ENCODE peak calls at places on chromosomes 6 and 20, in eight cellular contexts. U is body of pancreas, E is IMR-90, B is K562, M is stomach, S is testis, R is ovary, I is adrenal gland. H is an unnamed sample. For H3K27me3, the result is how much of the 10 kb centered on the place peaks cover.

GRCh38 chr6:30839666-30840065 is 44.7 kb upstream of the DDR1 start:
- DNase-seq in U (no peak), E (no peak), B (no peak), M (no peak), S (no peak), R (no peak), I (no peak), H (no peak)

GRCh38 chr6:87483929-87484328 is 11.2 kb downstream of the SLC35A1 start:
- DNase-seq in U (no peak), E (peak), B (peak), M (no peak), S (no peak), R (no peak), I (no peak), H (no peak)

GRCh38 chr6:26240157-26240980 is 124.6 kb upstream of the BTN3A2 start:
- DNase-seq in U (no peak), E (peak), B (no peak), M (peak), S (peak), R (no peak), I (peak), H (peak)

GRCh38 chr6:73719041-73719440 is 23.0 kb downstream of the CD109 start:
- DNase-seq in U (no peak), E (no peak), B (no peak), M (no peak), S (no peak), R (no peak), I (no peak), H (no peak)

GRCh38 chr6:127933137-127933536 is 32.3 kb upstream of the THEMIS start:
- DNase-seq in U (no peak), E (no peak), B (no peak), M (no peak), S (no peak), R (no peak), I (no peak), H (no peak)

GRCh38 chr6:5337573-5337972 is 76.3 kb downstream of the FARS2 start:
- DNase-seq in U (no peak), E (peak), B (no peak), M (no peak), S (no peak), R (no peak), I (no peak), H (no peak)

GRCh38 chr6:125206389-125206788 is 52.8 kb downstream of the TPD52L1 start:
- DNase-seq in U (no peak), E (no peak), B (no peak), M (no peak), S (no peak), R (no peak), I (no peak), H (no peak)

GRCh38 chr6:28002181-28002580 is 45.1 kb downstream of the OR2B6 start:
- DNase-seq in U (no peak), E (no peak), B (no peak), M (no peak), S (no peak), R (no peak), I (no peak), H (no peak)

GRCh38 chr6:7139835-7140470 is 32.2 kb downstream of the RREB1 start:
- DNase-seq in U (no peak), E (no peak), B (peak), M (no peak), S (no peak), R (no peak), I (no peak), H (no peak)

GRCh38 chr6:7142228-7142801 is 34.6 kb downstream of the RREB1 start:
- DNase-seq in U (no peak), E (no peak), B (no peak), M (no peak), S (no peak), R (no peak), I (no peak), H (no peak)

GRCh38 chr6:7138921-7139358 is 31.2 kb downstream of the RREB1 start:
- DNase-seq in U (peak), E (no peak), B (peak), M (peak), S (no peak), R (no peak), I (no peak), H (peak)

GRCh38 chr6:7143161-7143974 is 35.6 kb downstream of the RREB1 start:
- DNase-seq in U (no peak), E (no peak), B (peak), M (no peak), S (peak), R (no peak), I (no peak), H (no peak)

GRCh38 chr6:7140631-7141366 is 33.0 kb downstream of the RREB1 start:
- DNase-seq in U (peak), E (peak), B (peak), M (peak), S (peak), R (peak), I (peak), H (peak)
- TF ChIP-seq POLR2A in U (peak), E (peak), B (peak), M (no peak), S (peak), R (peak), I (peak), H (peak)

GRCh38 chr20:57322476-57322875 is 7.1 kb upstream of the SPO11 start:
- DNase-seq in U (no peak), E (no peak), B (no peak), M (no peak), S (no peak), R (no peak), I (no peak), H (no peak)
- H3K27me3 ChIP-seq in U (under half), E (under half), B (under half), M (half or more), S (under half), R (under half), I (under half), H (under half)

GRCh38 chr6:37711331-37711924 is 13.7 kb upstream of the MDGA1 start:
- DNase-seq in U (no peak), E (no peak), B (peak), M (no peak), S (no peak), R (no peak), I (no peak), H (no peak)
- TF ChIP-seq POLR2A in U (no peak), E (no peak), B (no peak), M (no peak), S (no peak), R (no peak), I (no peak), H (no peak)

DNA sequence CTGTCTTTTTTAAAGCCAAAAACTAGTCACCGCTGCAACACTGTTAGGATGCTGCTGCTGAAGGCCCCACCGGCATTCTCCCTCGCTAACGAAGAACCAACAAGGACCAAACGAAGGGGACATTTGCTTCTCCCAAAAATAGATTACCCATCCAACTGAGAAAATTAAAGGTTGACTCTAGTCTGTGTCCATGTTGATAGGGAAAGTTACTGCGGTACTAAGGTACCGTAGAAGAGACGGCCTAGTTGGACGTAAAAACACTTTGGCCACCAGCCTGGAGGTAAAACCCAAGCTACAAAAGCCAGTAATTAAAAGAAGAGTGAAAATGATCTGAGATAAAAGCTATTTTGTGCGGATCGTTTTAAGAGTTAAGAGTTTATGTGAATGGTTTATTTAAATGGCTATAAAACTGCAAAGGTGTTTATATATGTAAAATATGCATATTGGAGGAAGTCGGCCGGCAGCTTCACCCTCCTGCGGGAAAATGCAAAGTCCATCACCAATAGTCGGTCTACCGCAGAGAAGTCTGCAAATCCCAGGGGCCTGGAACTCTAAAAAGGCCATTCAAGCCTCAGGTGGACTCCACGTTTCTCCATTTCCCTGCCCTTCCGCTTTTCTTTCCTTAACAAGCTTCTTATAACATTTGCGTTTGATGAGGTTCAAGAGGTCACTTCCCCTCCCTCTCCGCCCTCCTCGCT is 11.7 kb upstream of the FOXF2 start:
- DNase-seq in U (no peak), E (no peak), B (no peak), M (no peak), S (no peak), R (no peak), I (no peak), H (no peak)
- H3K27me3 ChIP-seq in U (under half), E (half or more), B (half or more), M (half or more), S (under half), R (under half), I (half or more), H (half or more)

H was measured in breast epithelium.